ENCODE peak calls at places on chromosomes 6 and 20, in six cellular contexts. S is left ventricle myocardium superior; M is HepG2; F is breast epithelium; D is stimulated activated CD8-positive, alpha-beta memory T cell treated with anti-CD3 and anti-CD28 coated beads, Interleukin-15, amount 100 ng/mL, for 1 hour; B is HCT116. O is an unnamed sample.

GRCh38 chr20:10524034-10524476 is 89.0 kb downstream of the SLX4IP start:
- DNase-seq in S (peak), M (no peak), B (no peak), D (no peak), F (no peak), O (peak)

GRCh38 chr6:39156763-39157162 is 41.8 kb upstream of the SAYSD1 start:
- DNase-seq in S (no peak), M (no peak), B (no peak), D (no peak), F (no peak), O (no peak)

GRCh38 chr6:83270971-83271714 is 78.0 kb downstream of the RWDD2A start:
- DNase-seq in B (peak), F (no peak), D (no peak), S (no peak), M (no peak), O (no peak)

GRCh38 chr6:112439010-112439409 is 91.9 kb downstream of the RFPL4B start:
- DNase-seq in S (peak), B (no peak), D (no peak), F (no peak), M (no peak), O (no peak)

GRCh38 chr20:48889155-48889790 is 32.2 kb upstream of the ARFGEF2 start:
- DNase-seq in S (no peak), D (no peak), F (no peak), B (no peak), M (no peak), O (no peak)

GRCh38 chr6:13461805-13462204 is 25.6 kb downstream of the GFOD1 start:
- DNase-seq in S (no peak), M (no peak), F (no peak), D (no peak), B (no peak), O (no peak)

GRCh38 chr20:59731371-59731770 is 127.0 kb downstream of the PHACTR3 start:
- DNase-seq in S (no peak), D (no peak), B (no peak), F (no peak), M (no peak), O (no peak)

GRCh38 chr6:160792711-160793110 is 90.7 kb downstream of the PLG start:
- DNase-seq in M (no peak), D (no peak), F (no peak), S (no peak), B (no peak), O (no peak)

GRCh38 chr6:43226192-43226851 is 3.0 kb downstream of the DNPH1 start:
- DNase-seq in F (no peak), D (no peak), M (no peak), B (no peak), S (no peak), O (no peak)

GRCh38 chr20:40195742-40196141 is 493.3 kb downstream of the MAFB start:
- DNase-seq in M (no peak), B (no peak), D (no peak), S (no peak), F (no peak), O (no peak)

GRCh38 chr20:37142708-37143107 is 36.4 kb upstream of the RPN2 start:
- DNase-seq in S (no peak), M (no peak), B (no peak), D (no peak), F (no peak), O (no peak)

GRCh38 chr6:169568314-169569087 is 133.3 kb downstream of the WDR27 start:
- DNase-seq in D (no peak), B (no peak), S (no peak), F (no peak), M (no peak), O (no peak)

GRCh38 chr6:128519132-128519930 is 1.1 kb downstream of the PTPRK start:
- DNase-seq in S (peak), M (peak), B (no peak), F (peak), D (peak), O (no peak)

GRCh38 chr20:50579511-50579910 is 69.3 kb downstream of the PTPN1 start:
- DNase-seq in M (no peak), B (no peak), S (no peak), F (no peak), D (no peak), O (peak)

GRCh38 chr6:157019115-157019628 is 242.0 kb downstream of the ARID1B start:
- DNase-seq in M (peak), F (no peak), B (no peak), D (no peak), S (no peak), O (no peak)

GRCh38 chr6:26383624-26384417 is 913 bp downstream of the BTN2A2 start:
- DNase-seq in B (no peak), S (no peak), M (no peak), F (no peak), D (no peak), O (no peak)

O was measured in posterior vena cava.